ENCODE peak calls at places on chromosomes 3 and 15, in nine cellular contexts. I is stomach; U is left ventricle myocardium inferior; Q is right cardiac atrium; D is H1; Y is pancreas; Z is CD8-positive, alpha-beta T cell; R is PC-9; O is uterus. X is an unnamed sample. For H3K4me1, the result is how much of the 10 kb centered on the place peaks cover.

GRCh38 chr15:26882112-26882511 is 15.2 kb downstream of the GABRA5 start:
- DNase-seq in U (no peak), R (no peak), D (no peak), I (no peak), Y (no peak), Z (no peak), Q (no peak), O (no peak), X (no peak)

GRCh38 chr3:78659386-78659987 is 1108.3 kb downstream of the ROBO1 start:
- DNase-seq in O (peak), Q (no peak), U (no peak), D (no peak), Y (peak), R (peak), Z (no peak), I (peak), X (peak)

GRCh38 chr3:9098716-9099675 is 135.7 kb upstream of the RAD18 start:
- DNase-seq in O (no peak), Q (no peak), D (no peak), R (peak), Y (no peak), I (no peak), Z (no peak), U (no peak), X (no peak)

GRCh38 chr3:52742418-52743041 is 28.2 kb downstream of the NEK4 start:
- DNase-seq in D (no peak), O (no peak), R (peak), Q (no peak), Y (no peak), U (no peak), I (no peak), Z (no peak), X (no peak)

GRCh38 chr15:69845159-69845558 is 252.6 kb downstream of the TLE3 start:
- DNase-seq in D (no peak), U (no peak), R (no peak), Z (no peak), O (no peak), Y (no peak), I (no peak), Q (no peak), X (no peak)

GRCh38 chr15:78105541-78106241 is 13.3 kb downstream of the SH2D7 start:
- DNase-seq in O (no peak), U (no peak), R (no peak), Y (no peak), I (no peak), Z (no peak), D (no peak), Q (no peak), X (no peak)

GRCh38 chr3:114746502-114746901 is 400.6 kb downstream of the ZBTB20 start:
- DNase-seq in D (no peak), U (no peak), O (no peak), I (no peak), Q (no peak), Z (no peak), Y (no peak), R (no peak), X (no peak)

GRCh38 chr3:33441322-33441976 is 1.2 kb upstream of the UBP1 start:
- DNase-seq in R (no peak), Y (no peak), U (no peak), D (no peak), Q (no peak), I (no peak), O (peak), Z (no peak), X (no peak)

GRCh38 chr3:17740703-17741102 is 1.7 kb downstream of the TBC1D5 start:
- DNase-seq in Y (no peak), D (no peak), U (no peak), Z (no peak), O (no peak), I (no peak), Q (no peak), R (peak), X (no peak)

DNA sequence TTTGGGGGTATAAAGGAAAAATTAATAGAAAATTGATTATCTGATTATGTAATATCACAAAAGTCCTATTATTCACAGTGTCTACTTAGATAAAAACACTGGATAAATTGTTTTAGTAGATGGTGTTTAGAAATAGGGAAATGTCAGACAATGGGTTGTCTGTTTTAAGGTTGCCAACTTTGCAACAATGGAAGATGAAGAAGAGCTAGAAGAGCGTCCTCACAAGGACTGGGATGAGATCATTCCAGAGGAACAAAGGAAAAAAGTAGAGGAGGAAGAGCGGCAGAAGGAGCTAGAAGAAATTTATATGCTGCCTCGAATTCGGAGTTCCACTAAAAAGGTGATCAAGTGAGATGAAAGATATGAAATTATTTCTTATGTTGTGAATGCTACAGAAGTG is 84.0 kb downstream of the CHD2 start:
- DNase-seq in O (no peak), Q (no peak), D (no peak), R (no peak), U (no peak), Y (no peak), I (no peak), Z (no peak), X (no peak)
- H3K27ac ChIP-seq in O (no peak), Q (no peak), D (no peak), R (no peak), U (no peak), Y (no peak), I (no peak), Z (peak), X (no peak)

DNA sequence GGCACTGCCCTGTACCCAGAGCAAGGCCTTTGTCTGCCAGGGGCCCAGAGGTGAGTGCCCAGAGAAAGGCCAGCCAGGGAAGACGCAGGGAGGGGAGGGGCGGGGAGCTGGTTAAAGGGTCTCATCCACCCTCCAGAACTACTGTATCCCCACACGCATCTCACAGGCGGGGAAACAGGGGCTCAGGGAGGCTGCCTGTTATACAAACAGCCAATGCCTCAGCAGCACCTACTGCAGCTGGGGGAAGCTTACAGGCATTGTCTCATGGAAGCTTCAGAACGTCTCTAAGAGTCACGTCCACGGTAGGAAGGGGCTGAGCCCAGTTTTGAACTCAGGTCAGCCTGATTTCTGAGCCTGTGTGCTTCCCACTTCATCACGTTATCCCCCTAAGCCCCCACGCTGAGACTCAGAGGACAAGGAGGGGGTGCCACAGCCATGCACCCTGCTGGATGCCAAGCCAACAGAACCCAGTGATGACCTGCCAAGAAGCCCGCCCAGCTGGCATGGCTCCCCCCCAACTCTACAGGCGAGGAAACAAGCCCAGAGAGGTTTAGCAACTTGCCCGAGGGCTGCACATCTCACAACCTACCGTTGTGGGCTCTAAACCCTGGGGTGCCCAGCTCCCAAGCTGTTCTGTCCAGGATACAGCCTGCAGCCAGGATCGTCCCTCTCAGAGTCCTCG is 54.5 kb downstream of the IQSEC1 start:
- DNase-seq in Q (peak), U (no peak), I (no peak), Y (no peak), Z (no peak), O (no peak), R (no peak), D (no peak), X (no peak)
- H3K4me1 ChIP-seq in Q (under half), U (half or more), I (half or more), Y (under half), Z (under half), O (under half), R (half or more), D (under half), X (under half)

GRCh38 chr3:178767558-178767957 is 231.3 kb downstream of the KCNMB2 start:
- DNase-seq in I (no peak), D (no peak), Q (no peak), Y (no peak), Z (no peak), U (no peak), O (no peak), R (no peak), X (no peak)

GRCh38 chr3:178761461-178761860 is 225.2 kb downstream of the KCNMB2 start:
- DNase-seq in Y (no peak), I (no peak), Z (no peak), O (no peak), R (no peak), D (no peak), U (no peak), Q (no peak), X (no peak)

GRCh38 chr3:178762382-178762781 is 226.1 kb downstream of the KCNMB2 start:
- DNase-seq in I (no peak), Q (no peak), D (no peak), R (no peak), Y (no peak), U (no peak), O (no peak), Z (no peak), X (no peak)

GRCh38 chr3:178768072-178768864 is 232.0 kb downstream of the KCNMB2 start:
- DNase-seq in Y (no peak), Q (no peak), O (no peak), Z (no peak), R (no peak), U (no peak), I (no peak), D (no peak), X (no peak)

GRCh38 chr3:178765472-178765871 is 229.2 kb downstream of the KCNMB2 start:
- DNase-seq in R (no peak), Y (no peak), Q (no peak), U (no peak), O (no peak), I (no peak), D (no peak), Z (no peak), X (no peak)
- H3K4me3 ChIP-seq in R (no peak), Y (no peak), Q (no peak), U (no peak), O (no peak), I (no peak), D (no peak), Z (no peak), X (no peak)

DNA sequence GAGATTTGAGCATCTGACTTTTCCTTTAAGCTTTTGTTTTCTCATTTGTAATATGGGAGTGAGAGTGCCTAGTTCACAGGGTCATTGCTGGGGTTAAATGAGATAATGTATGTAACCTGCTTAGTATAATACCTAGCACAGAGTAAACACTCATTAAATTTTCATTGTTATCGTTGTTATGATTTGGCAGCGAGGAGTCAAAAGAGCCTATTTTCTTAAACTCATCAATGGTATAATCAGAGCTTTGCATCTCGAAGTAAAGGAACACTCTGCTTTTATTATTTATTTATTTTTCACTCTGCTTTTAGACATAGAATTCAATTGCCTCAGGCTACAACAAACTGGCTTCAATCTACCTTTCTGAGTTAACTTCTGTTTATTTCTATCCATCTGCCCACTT is 52.8 kb downstream of the LPP start:
- DNase-seq in R (no peak), Q (no peak), U (no peak), O (no peak), Z (no peak), Y (no peak), I (no peak), D (no peak), X (no peak)
- H3K27ac ChIP-seq in R (no peak), Q (no peak), U (peak), O (peak), Z (no peak), Y (no peak), I (peak), D (no peak), X (no peak)

DNA sequence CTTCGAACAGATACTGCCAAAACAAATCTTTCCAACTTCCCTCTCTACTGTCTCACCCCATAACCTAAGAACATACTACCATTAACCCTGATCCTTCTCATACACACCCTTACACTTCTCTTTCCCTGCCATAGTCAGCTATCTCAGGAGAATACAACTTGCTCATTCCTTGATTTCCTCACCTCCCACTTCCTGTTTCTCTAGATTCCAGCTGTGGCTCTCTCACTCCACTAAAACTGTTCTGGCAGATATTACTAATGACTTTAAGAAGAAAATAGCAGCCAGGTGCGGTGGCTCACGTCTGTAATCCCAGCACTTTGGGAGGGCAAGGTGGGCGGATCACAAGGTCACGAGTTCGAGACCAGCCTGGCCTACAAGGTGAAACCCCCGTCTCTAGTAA is 4.6 kb downstream of the LSG1 start:
- DNase-seq in U (no peak), D (no peak), I (no peak), Q (no peak), R (no peak), Y (no peak), Z (no peak), O (no peak), X (no peak)
- H3K4me1 ChIP-seq in U (under half), D (under half), I (under half), Q (under half), R (under half), Y (under half), Z (under half), O (under half), X (under half)

GRCh38 chr3:108125550-108126071 is 34.8 kb upstream of the CD47 start:
- DNase-seq in U (no peak), I (no peak), R (no peak), D (no peak), O (no peak), Z (peak), Y (no peak), Q (no peak), X (peak)
- H3K4me3 ChIP-seq in U (no peak), I (no peak), R (no peak), D (no peak), O (no peak), Z (peak), Y (no peak), Q (no peak), X (peak)

GRCh38 chr3:74844428-74844827 is 230.0 kb upstream of the CNTN3 start:
- DNase-seq in U (no peak), D (no peak), Z (no peak), I (no peak), Q (no peak), O (no peak), Y (no peak), R (no peak), X (no peak)

GRCh38 chr3:74839591-74839990 is 225.1 kb upstream of the CNTN3 start:
- DNase-seq in Z (no peak), R (no peak), D (no peak), O (no peak), I (no peak), U (no peak), Q (no peak), Y (no peak), X (no peak)

GRCh38 chr3:74847093-74847492 is 232.6 kb upstream of the CNTN3 start:
- DNase-seq in Y (no peak), Q (no peak), Z (no peak), U (no peak), O (no peak), D (no peak), I (no peak), R (no peak), X (no peak)

GRCh38 chr3:74850381-74850780 is 235.9 kb upstream of the CNTN3 start:
- DNase-seq in R (no peak), Z (no peak), O (no peak), U (no peak), Q (no peak), Y (no peak), I (no peak), D (no peak), X (no peak)

GRCh38 chr3:74845086-74845485 is 230.6 kb upstream of the CNTN3 start:
- DNase-seq in I (no peak), U (no peak), D (no peak), Z (no peak), R (no peak), Y (no peak), Q (no peak), O (no peak), X (no peak)
- H3K27ac ChIP-seq in I (no peak), U (no peak), D (no peak), Z (no peak), R (no peak), Y (no peak), Q (no peak), O (no peak), X (no peak)

GRCh38 chr3:58085616-58086015 is 77.4 kb downstream of the FLNB start:
- DNase-seq in U (no peak), Y (no peak), D (no peak), R (no peak), O (no peak), Z (no peak), Q (no peak), I (no peak), X (no peak)
- H3K4me1 ChIP-seq in U (under half), Y (under half), D (under half), R (under half), O (under half), Z (half or more), Q (under half), I (under half), X (under half)

GRCh38 chr3:16177962-16178627 is 3.6 kb downstream of the GALNT15 start:
- DNase-seq in Q (peak), I (peak), Z (peak), O (peak), R (peak), U (peak), Y (peak), D (peak), X (peak)

GRCh38 chr3:16176391-16177030 is 2.0 kb downstream of the GALNT15 start:
- DNase-seq in I (no peak), O (no peak), R (no peak), U (no peak), D (no peak), Z (no peak), Y (no peak), Q (no peak), X (no peak)

GRCh38 chr3:16179261-16179660 is 4.8 kb downstream of the GALNT15 start:
- DNase-seq in Q (no peak), U (no peak), O (no peak), D (no peak), R (no peak), Z (no peak), Y (no peak), I (no peak), X (no peak)

GRCh38 chr3:16179771-16180736 is 5.6 kb downstream of the GALNT15 start:
- DNase-seq in I (no peak), D (no peak), O (no peak), Z (no peak), Y (no peak), Q (no peak), U (no peak), R (no peak), X (no peak)

DNA sequence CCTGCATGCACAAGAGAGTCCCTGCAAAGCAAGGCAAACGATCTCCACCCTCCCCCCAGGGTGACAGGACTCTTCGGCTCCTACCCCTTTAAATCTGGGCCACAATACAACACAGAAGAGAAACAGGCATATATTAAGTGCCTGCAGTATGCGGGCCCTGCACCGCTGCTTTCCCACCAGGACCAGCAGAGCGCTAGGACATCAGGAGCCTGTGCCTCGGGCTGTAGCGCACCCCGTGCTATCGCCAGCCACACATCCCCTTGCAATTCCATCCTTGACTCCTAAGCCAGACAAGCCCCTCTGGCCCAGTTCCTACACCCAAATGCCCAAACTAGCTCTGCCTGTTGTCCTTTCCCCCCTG is 4.1 kb downstream of the GALNT15 start:
- DNase-seq in Y (no peak), R (no peak), D (no peak), Z (no peak), Q (no peak), I (no peak), U (no peak), O (no peak), X (no peak)
- H3K4me3 ChIP-seq in Y (no peak), R (no peak), D (no peak), Z (no peak), Q (no peak), I (no peak), U (peak), O (peak), X (no peak)

GRCh38 chr3:13452490-13453335 is 27.4 kb upstream of the HDAC11 start:
- DNase-seq in Y (peak), O (no peak), R (peak), U (no peak), I (no peak), D (no peak), Z (peak), Q (no peak), X (peak)
- H3K27ac ChIP-seq in Y (peak), O (peak), R (peak), U (peak), I (peak), D (no peak), Z (peak), Q (peak), X (no peak)

X was measured in CD8-positive, alpha-beta memory T cell.